ENCODE peak calls at places on chromosomes 1 and 21, in four cellular contexts. P is WERI-Rb-1; W is nephron progenitor cell; G is activated T-helper 1 cell treated with anti-CD3 and anti-CD28 coated beads, Interleukin-2, amount 50 U/mL, for 16 hours. O is an unnamed sample.

GRCh38 chr1:205045146-205045545 is 2.1 kb downstream of the CNTN2 start:
- DNase-seq in P (no peak), G (no peak), W (no peak), O (no peak)

GRCh38 chr1:2836333-2836970 is 35.0 kb upstream of the TTC34 start:
- DNase-seq in P (no peak), G (no peak), W (no peak), O (no peak)

GRCh38 chr1:8858112-8858668 is 20.3 kb downstream of the ENO1 start:
- DNase-seq in W (no peak), G (no peak), P (no peak), O (no peak)

GRCh38 chr1:200075938-200076546 is 48.5 kb downstream of the NR5A2 start:
- DNase-seq in W (no peak), P (no peak), G (no peak), O (no peak)

GRCh38 chr1:6724517-6725141 is 23.0 kb upstream of the DNAJC11 start:
- DNase-seq in G (no peak), W (no peak), P (no peak), O (no peak)

GRCh38 chr1:151992345-151993083 is 1.1 kb downstream of the S100A10 start:
- DNase-seq in P (no peak), W (peak), G (no peak), O (peak)

GRCh38 chr1:199173356-199173755 is 534.5 kb downstream of the PTPRC start:
- DNase-seq in G (no peak), P (no peak), W (no peak), O (no peak)

GRCh38 chr21:44372616-44373015 is 19.2 kb downstream of the TRPM2 start:
- DNase-seq in P (peak), G (no peak), W (no peak), O (no peak)

GRCh38 chr1:222987616-222988015 is 155.4 kb downstream of the TLR5 start:
- DNase-seq in W (no peak), G (no peak), P (no peak), O (no peak)

GRCh38 chr1:196278816-196279215 is 329.4 kb downstream of the KCNT2 start:
- DNase-seq in P (no peak), G (no peak), W (no peak), O (no peak)

GRCh38 chr21:43305336-43305665 is 121.6 kb downstream of the SIK1 start:
- DNase-seq in W (no peak), P (no peak), G (no peak), O (no peak)

GRCh38 chr1:93394514-93394913 is 48.8 kb downstream of the DR1 start:
- DNase-seq in P (no peak), W (no peak), G (no peak), O (no peak)

GRCh38 chr1:28296401-28297220 is 32.2 kb upstream of the MED18 start:
- DNase-seq in P (peak), G (no peak), W (peak), O (no peak)

GRCh38 chr1:228842094-228842775 is 107.0 kb downstream of the RHOU start:
- DNase-seq in P (no peak), G (no peak), W (no peak), O (peak)

GRCh38 chr1:33706634-33707255 is 157.1 kb upstream of the HMGB4 start:
- DNase-seq in P (no peak), W (no peak), G (no peak), O (peak)

GRCh38 chr1:68495532-68495931 is 1.4 kb downstream of the DEPDC1 start:
- DNase-seq in W (no peak), G (no peak), P (no peak), O (no peak)

GRCh38 chr1:98674075-98674781 is 12.7 kb downstream of the SNX7 start:
- DNase-seq in W (no peak), G (no peak), P (no peak), O (no peak)

GRCh38 chr1:204224655-204225054 is 10.9 kb upstream of the GOLT1A start:
- DNase-seq in W (no peak), G (no peak), P (no peak), O (no peak)

O was measured in right atrium auricular region.